ENCODE peak calls at places on chromosomes 13 and 19, in six cellular contexts. X, Q, M, B, I and G are unnamed samples.

GRCh38 chr19:58572818-58573657 is at the start of gene MZF1:
- DNase-seq in X (peak; percentile 99), Q (peak; percentile 99), M (peak; percentile 99), B (peak; percentile 99), I (peak; percentile 99), G (peak; percentile 95)

GRCh38 chr19:17522988-17523872 is 11.8 kb downstream of the PGLS start:
- DNase-seq in X (peak; percentile 54), Q (no peak), M (peak; percentile 82), B (no peak), I (no peak), G (peak; percentile 87)

GRCh38 chr13:111854403-111854802 is 212.5 kb upstream of the SOX1 start:
- DNase-seq in X (no peak), Q (no peak), M (no peak), B (no peak), I (no peak), G (no peak)

GRCh38 chr19:14686411-14686810 is 3.4 kb upstream of the ZNF333 start:
- DNase-seq in X (peak; percentile 56), Q (no peak), M (no peak), B (no peak), I (no peak), G (no peak)

GRCh38 chr19:30335306-30335886 is 36.8 kb upstream of the ZNF536 start:
- DNase-seq in X (no peak), Q (peak; percentile 18), M (peak; percentile 29), B (no peak), I (no peak), G (no peak)

GRCh38 chr13:84137292-84137691 is 255.0 kb upstream of the SLITRK1 start:
- DNase-seq in X (no peak), Q (no peak), M (peak; percentile 61), B (no peak), I (no peak), G (no peak)

GRCh38 chr19:3982701-3983541 is 2.3 kb downstream of the EEF2 start:
- DNase-seq in X (peak; percentile 94), Q (no peak), M (no peak), B (no peak), I (no peak), G (no peak)

GRCh38 chr13:85724554-85725432 is 74.4 kb downstream of the SLITRK6 start:
- DNase-seq in X (no peak), Q (no peak), M (no peak), B (no peak), I (no peak), G (no peak)

GRCh38 chr19:58009666-58010301 is 7.2 kb upstream of the ZNF606 start:
- DNase-seq in X (peak; percentile 96), Q (peak; percentile 90), M (peak; percentile 62), B (peak; percentile 88), I (no peak), G (peak; percentile 50)

GRCh38 chr19:31451686-31452325 is 102.6 kb upstream of the TSHZ3 start:
- DNase-seq in X (no peak), Q (no peak), M (no peak), B (no peak), I (no peak), G (no peak)

GRCh38 chr19:38004505-38005223 is 97.7 kb downstream of the SIPA1L3 start:
- DNase-seq in X (peak; percentile 96), Q (peak; percentile 90), M (no peak), B (peak; percentile 86), I (peak; percentile 18), G (peak; percentile 81)

GRCh38 chr19:53958168-53958571 is 4.6 kb upstream of the CACNG8 start:
- DNase-seq in X (peak; percentile 65), Q (peak; percentile 59), M (no peak), B (peak; percentile 75), I (no peak), G (no peak)

GRCh38 chr19:38070573-38070972 is 153.4 kb downstream of the DPF1 start:
- DNase-seq in X (peak; percentile 86), Q (no peak), M (no peak), B (no peak), I (no peak), G (no peak)

GRCh38 chr19:48419158-48419920 is 25.9 kb downstream of the GRIN2D start:
- DNase-seq in X (peak; percentile 88), Q (no peak), M (peak; percentile 77), B (peak; percentile 77), I (no peak), G (peak; percentile 80)

GRCh38 chr13:79869326-79869725 is 388.4 kb downstream of the NDFIP2 start:
- DNase-seq in X (no peak), Q (no peak), M (no peak), B (no peak), I (no peak), G (no peak)

GRCh38 chr13:93259527-93260080 is 33.0 kb downstream of the GPC6 start:
- DNase-seq in X (no peak), Q (no peak), M (no peak), B (no peak), I (no peak), G (no peak)

GRCh38 chr13:39768962-39769361 is 113.5 kb downstream of the COG6 start:
- DNase-seq in X (no peak), Q (no peak), M (no peak), B (no peak), I (no peak), G (no peak)

DNA sequence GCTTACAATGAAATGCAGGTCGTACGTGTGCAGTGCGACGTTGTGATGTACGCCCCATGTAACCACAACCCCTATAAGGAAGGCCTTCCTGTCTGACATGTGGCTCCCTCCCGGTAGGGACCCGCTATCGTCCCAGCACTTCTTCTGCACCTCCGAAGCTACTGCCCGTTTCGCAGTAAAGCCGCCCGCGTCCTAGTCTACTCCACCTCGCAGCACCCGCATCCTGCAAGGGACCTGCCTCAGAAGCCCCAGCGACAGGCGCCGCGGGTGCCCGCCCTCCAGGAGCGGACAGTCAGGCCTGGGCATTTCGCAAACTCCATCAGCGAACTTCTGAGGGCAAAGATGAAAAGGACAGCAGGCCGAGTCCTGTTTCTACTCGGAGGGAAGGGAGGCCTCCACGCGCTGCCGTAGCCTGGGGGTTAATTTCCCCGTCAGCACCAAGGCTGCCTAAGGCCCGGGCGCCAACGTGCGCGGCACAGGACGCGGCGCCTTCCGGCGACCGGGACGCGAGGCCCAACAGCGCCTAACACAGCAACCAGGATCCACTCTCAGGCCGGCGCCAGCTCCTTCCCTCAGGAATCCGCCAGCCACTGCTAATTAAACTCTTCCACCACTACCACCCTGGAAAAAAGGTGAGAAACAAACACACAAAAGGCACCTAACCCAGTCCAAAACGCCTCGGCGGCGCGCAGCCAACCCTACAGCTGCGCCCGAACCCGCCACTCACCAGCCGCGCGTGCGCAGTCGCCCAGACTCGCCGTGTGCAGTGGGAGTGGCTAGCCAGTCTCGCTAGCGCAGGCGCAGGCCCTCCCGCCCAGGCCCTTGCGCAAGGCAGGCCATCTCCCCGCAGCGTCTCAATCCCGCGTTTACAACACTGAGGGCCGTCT is at the start of gene EEF1AKMT1:
- DNase-seq in X (peak; percentile 95), Q (peak; percentile 86), M (peak; percentile 97), B (peak; percentile 97), I (peak; percentile 90), G (peak; percentile 93)
- TF ChIP-seq CTCF in X (no peak), Q (no peak), M (no peak), B (no peak), I (no peak), G (no peak)

DNA sequence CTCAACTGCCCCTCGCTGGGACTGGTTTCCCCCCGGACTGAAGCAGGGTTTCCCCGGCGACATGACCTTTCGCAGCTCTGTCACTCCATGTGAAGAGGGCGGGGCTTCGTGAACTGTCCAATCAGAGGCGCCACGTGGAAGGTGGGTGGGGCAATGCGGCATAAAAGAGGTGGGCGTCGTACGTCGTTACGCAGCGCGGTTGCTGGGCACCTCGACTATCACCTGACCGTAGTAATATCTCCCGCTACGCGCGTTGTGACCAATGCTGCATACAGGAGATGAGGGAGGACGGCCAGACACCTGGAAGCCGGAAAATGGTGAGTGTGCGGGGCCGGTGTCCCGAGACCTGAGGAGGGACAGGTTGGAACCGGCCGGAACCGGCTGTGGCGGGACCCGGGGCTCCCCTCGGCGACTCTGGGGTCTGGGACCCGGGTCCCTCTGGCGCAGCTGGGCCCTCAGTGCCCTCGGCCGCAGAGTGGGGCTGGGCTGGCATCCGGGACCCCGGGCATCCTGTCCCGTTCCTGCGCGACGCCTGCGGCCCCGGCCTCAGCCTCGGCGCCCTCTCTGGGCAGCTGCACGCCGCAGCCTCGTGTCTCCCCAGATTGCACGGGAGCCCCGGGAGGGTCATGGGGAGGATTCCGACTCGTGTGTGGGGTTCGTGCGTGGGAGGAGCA is 32.1 kb downstream of the ZNF136 start:
- DNase-seq in X (no peak), Q (peak; percentile 91), M (peak; percentile 73), B (peak; percentile 92), I (no peak), G (peak; percentile 38)
- TF ChIP-seq CTCF in X (no peak), Q (no peak), M (no peak), B (no peak), I (no peak), G (no peak)

DNA sequence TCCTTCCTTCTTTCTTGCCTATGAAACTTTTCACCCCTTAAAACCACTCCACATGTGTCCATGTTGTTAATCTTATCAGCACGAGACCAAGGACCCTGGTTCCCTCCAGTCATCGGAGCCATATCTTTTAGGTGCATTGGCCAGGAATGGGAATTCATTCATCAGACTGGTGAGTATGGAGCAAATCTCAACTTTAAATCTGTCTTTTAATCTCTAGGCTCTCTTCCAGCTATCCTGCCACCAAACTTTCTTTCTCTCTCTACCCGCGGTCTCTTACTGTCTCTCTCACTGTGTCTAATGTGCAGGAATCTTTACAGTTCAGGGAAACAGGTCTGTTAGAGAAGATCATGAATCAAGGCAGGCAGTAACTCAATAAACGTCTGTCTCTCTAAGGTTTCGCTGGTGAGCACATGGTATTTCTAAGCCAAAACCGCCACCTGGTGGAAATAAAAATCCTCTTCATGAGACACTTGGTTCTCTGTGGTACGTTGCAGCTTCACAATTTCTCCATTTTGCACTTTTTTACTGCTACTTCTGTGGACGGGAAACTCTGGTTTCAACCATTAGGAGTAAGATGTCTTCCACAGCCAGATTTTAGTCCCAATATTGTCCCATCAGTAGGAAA is 16.1 kb downstream of the LGALS16 start:
- DNase-seq in X (peak; percentile 6), Q (no peak), M (peak; percentile 59), B (no peak), I (no peak), G (peak; percentile 35)
- TF ChIP-seq CTCF in X (peak; percentile 52), Q (peak; percentile 56), M (peak; percentile 66), B (peak; percentile 60), I (peak; percentile 75), G (peak; percentile 54)

GRCh38 chr13:32039488-32040013 is 8.0 kb downstream of the FRY start:
- DNase-seq in X (no peak), Q (no peak), M (no peak), B (no peak), I (no peak), G (no peak)

GRCh38 chr13:32037471-32037870 is 5.9 kb downstream of the FRY start:
- DNase-seq in X (no peak), Q (no peak), M (no peak), B (no peak), I (no peak), G (no peak)

GRCh38 chr13:32036762-32037161 is 5.2 kb downstream of the FRY start:
- DNase-seq in X (no peak), Q (no peak), M (no peak), B (no peak), I (no peak), G (no peak)

GRCh38 chr13:32039056-32039455 is 7.5 kb downstream of the FRY start:
- DNase-seq in X (no peak), Q (no peak), M (no peak), B (no peak), I (no peak), G (no peak)

DNA sequence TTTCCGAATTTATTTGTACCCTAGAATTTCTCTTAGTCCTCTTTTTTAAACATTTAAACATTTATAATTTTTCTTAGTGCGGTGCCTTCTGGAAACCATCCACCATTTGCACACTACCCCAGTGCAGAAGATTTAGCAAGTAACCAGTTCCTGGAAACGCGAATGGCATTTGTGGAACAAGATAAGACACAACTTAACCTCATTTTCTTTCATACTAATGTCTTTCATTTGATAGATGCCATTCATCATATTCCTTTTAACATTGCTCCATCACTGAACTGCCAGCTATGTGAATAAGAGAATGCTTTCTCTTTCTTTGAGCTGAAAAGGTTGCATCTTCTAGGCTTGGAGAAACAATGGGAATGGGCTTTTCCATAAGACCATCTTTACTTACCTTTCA is 6.8 kb downstream of the FRY start:
- DNase-seq in X (no peak), Q (no peak), M (no peak), B (no peak), I (no peak), G (no peak)
- TF ChIP-seq CTCF in X (no peak), Q (no peak), M (no peak), B (no peak), I (no peak), G (no peak)